ENCODE peak calls at places on chromosome 3, in ten cellular contexts. M, I, F, Z, K, W, G, R, V and X are unnamed samples.

GRCh38 chr3:188270423-188270972 is 116.5 kb downstream of the LPP start:
- DNase-seq in M (no peak), I (no peak), F (peak; percentile 41), Z (no peak), K (no peak), W (no peak), G (peak; percentile 65), R (peak; percentile 78), V (no peak), X (no peak)

GRCh38 chr3:32238816-32239637 is 547 bp downstream of the CMTM8 start:
- DNase-seq in M (peak; percentile 84), I (peak; percentile 68), F (peak; percentile 24), Z (peak; percentile 33), K (peak; percentile 54), W (peak; percentile 47), G (peak; percentile 26), R (no peak), V (no peak), X (peak; percentile 46)

GRCh38 chr3:30347679-30348216 is 258.7 kb upstream of the TGFBR2 start:
- DNase-seq in M (no peak), I (no peak), F (no peak), Z (no peak), K (no peak), W (no peak), G (no peak), R (peak; percentile 51), V (no peak), X (no peak)

GRCh38 chr3:72891053-72891855 is 3.4 kb downstream of the GXYLT2 start:
- DNase-seq in M (no peak), I (no peak), F (peak; percentile 63), Z (no peak), K (no peak), W (peak; percentile 24), G (no peak), R (peak; percentile 69), V (no peak), X (no peak)

GRCh38 chr3:108103971-108104797 is 13.4 kb upstream of the CD47 start:
- DNase-seq in M (no peak), I (no peak), F (no peak), Z (no peak), K (no peak), W (peak; percentile 18), G (no peak), R (no peak), V (no peak), X (no peak)

GRCh38 chr3:51932471-51933370 is 9.0 kb downstream of the RRP9 start:
- DNase-seq in M (no peak), I (no peak), F (peak; percentile 9), Z (no peak), K (no peak), W (no peak), G (no peak), R (no peak), V (no peak), X (no peak)

GRCh38 chr3:112778298-112779008 is 68.2 kb downstream of the CD200R1L start:
- DNase-seq in M (no peak), I (no peak), F (no peak), Z (no peak), K (no peak), W (no peak), G (no peak), R (no peak), V (no peak), X (no peak)

GRCh38 chr3:183161552-183162345 is 785 bp downstream of the LAMP3 start:
- DNase-seq in M (peak; percentile 88), I (no peak), F (no peak), Z (peak; percentile 71), K (peak; percentile 89), W (no peak), G (no peak), R (no peak), V (no peak), X (peak; percentile 33)

GRCh38 chr3:141240290-141241247 is 8.9 kb downstream of the PXYLP1 start:
- DNase-seq in M (peak; percentile 48), I (no peak), F (no peak), Z (no peak), K (no peak), W (no peak), G (no peak), R (no peak), V (no peak), X (no peak)

GRCh38 chr3:49471856-49472495 is 1.9 kb downstream of the DAG1 start:
- DNase-seq in M (no peak), I (no peak), F (no peak), Z (no peak), K (no peak), W (no peak), G (no peak), R (no peak), V (no peak), X (no peak)

GRCh38 chr3:49470714-49471420 is 800 bp downstream of the DAG1 start:
- DNase-seq in M (no peak), I (no peak), F (no peak), Z (peak; percentile 16), K (peak; percentile 38), W (no peak), G (no peak), R (peak; percentile 46), V (no peak), X (no peak)

GRCh38 chr3:49469037-49469875 is 811 bp upstream of the DAG1 start:
- DNase-seq in M (peak; percentile 90), I (peak; percentile 68), F (peak; percentile 78), Z (no peak), K (no peak), W (peak; percentile 62), G (peak; percentile 78), R (peak; percentile 86), V (peak; percentile 79), X (peak; percentile 77)

GRCh38 chr3:49466047-49466446 is 4.0 kb upstream of the DAG1 start:
- DNase-seq in M (no peak), I (no peak), F (no peak), Z (no peak), K (no peak), W (no peak), G (no peak), R (no peak), V (no peak), X (no peak)

GRCh38 chr3:49469876-49470713 is at the start of gene DAG1:
- DNase-seq in M (peak; percentile 99), I (peak; percentile 98), F (peak; percentile 98), Z (peak; percentile 98), K (peak; percentile 97), W (peak; percentile 93), G (peak; percentile 99), R (peak; percentile 96), V (peak; percentile 99), X (peak; percentile 99)
- H3K4me1 ChIP-seq in M (peaks cover 20% of the 10 kb centered on the region), I (peaks cover 70% of the 10 kb centered on the region), F (peaks cover 51% of the 10 kb centered on the region), Z (peaks cover 16% of the 10 kb centered on the region), K (peaks cover 22% of the 10 kb centered on the region), W (peaks cover 7% of the 10 kb centered on the region), G (no peaks in the 10 kb centered on the region), R (peaks cover 31% of the 10 kb centered on the region), V (peaks cover 8% of the 10 kb centered on the region), X (peaks cover 24% of the 10 kb centered on the region)

DNA sequence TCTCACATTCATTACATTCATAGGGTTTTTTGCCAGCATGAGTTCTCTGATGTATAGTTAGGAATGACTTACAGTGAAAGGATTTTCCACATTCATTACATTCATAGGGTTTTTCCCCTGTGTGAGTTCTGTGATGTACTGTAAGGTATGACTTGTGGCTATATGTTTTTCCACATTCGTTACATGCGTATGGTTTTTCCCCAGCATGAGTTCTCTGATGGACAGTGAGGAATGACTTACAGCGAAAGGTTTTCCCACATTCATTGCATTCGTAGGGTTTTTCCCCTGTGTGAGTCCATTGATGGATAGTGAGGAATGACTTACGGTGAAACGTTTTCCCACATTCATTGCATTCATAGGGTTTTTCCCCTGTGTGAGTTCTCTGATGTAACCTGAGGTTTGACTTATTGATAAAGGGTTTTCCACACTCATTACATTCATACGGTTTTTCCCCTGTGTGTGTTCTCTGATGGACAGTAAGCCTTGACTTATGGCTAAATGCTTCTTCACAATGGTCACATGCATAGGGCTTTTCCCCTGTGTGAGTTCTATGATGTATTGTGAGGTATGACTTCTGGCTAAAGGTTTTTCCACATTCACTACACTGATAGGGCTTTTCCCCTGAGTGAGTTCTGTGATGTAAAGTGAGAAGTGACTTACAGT is 47.4 kb downstream of the ZNF717 start:
- DNase-seq in M (no peak), I (no peak), F (no peak), Z (no peak), K (no peak), W (no peak), G (no peak), R (no peak), V (no peak), X (no peak)
- H3K9me3 ChIP-seq in M (peaks cover 82% of the 10 kb centered on the region), I (no peaks in the 10 kb centered on the region), F (peaks cover 3% of the 10 kb centered on the region), Z (no peaks in the 10 kb centered on the region), K (peaks cover 37% of the 10 kb centered on the region), W (no peaks in the 10 kb centered on the region), G (peaks cover 92% of the 10 kb centered on the region), R (no peaks in the 10 kb centered on the region), V (peaks cover 96% of the 10 kb centered on the region), X (peaks cover 94% of the 10 kb centered on the region)

GRCh38 chr3:114217266-114217665 is 20.1 kb downstream of the ZNF80 start:
- DNase-seq in M (no peak), I (no peak), F (no peak), Z (no peak), K (no peak), W (no peak), G (no peak), R (no peak), V (no peak), X (no peak)
- H3K4me1 ChIP-seq in M (peaks cover 7% of the 10 kb centered on the region), I (no peaks in the 10 kb centered on the region), F (no peaks in the 10 kb centered on the region), Z (peaks cover 4% of the 10 kb centered on the region), K (peaks cover 63% of the 10 kb centered on the region), W (peaks cover 3% of the 10 kb centered on the region), G (no peaks in the 10 kb centered on the region), R (peaks cover 5% of the 10 kb centered on the region), V (peaks cover 4% of the 10 kb centered on the region), X (no peaks in the 10 kb centered on the region)

GRCh38 chr3:5754602-5755001 is 567.1 kb downstream of the EDEM1 start:
- DNase-seq in M (no peak), I (no peak), F (peak; percentile 75), Z (no peak), K (no peak), W (no peak), G (no peak), R (peak; percentile 45), V (no peak), X (no peak)

GRCh38 chr3:5756443-5756842 is 568.9 kb downstream of the EDEM1 start:
- DNase-seq in M (no peak), I (no peak), F (peak; percentile 30), Z (no peak), K (no peak), W (no peak), G (no peak), R (no peak), V (no peak), X (no peak)

GRCh38 chr3:5757213-5757804 is 569.8 kb downstream of the EDEM1 start:
- DNase-seq in M (no peak), I (no peak), F (no peak), Z (no peak), K (no peak), W (no peak), G (no peak), R (no peak), V (no peak), X (no peak)

GRCh38 chr3:5762506-5762905 is 575.0 kb downstream of the EDEM1 start:
- DNase-seq in M (no peak), I (no peak), F (no peak), Z (no peak), K (no peak), W (no peak), G (no peak), R (no peak), V (no peak), X (no peak)

DNA sequence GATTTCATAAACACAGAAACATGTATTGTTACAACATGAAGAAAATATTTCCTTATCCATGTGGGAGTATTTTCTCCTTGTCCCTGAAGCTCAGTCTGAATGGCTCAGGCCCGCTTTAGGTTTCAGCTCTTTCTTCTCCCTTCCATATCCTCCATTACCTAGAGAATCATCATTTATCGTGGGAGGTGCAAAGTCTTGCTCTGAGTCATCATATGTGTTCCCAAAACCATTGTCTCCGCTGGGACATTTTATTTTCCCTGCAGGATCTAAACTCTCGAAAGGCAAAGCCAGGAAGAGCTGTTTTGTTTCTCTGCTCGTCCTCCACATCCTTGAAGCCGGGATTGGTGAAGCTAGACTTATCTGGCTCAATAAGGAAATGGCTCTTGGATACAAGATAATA is 571.2 kb downstream of the EDEM1 start:
- DNase-seq in M (no peak), I (no peak), F (no peak), Z (no peak), K (no peak), W (no peak), G (no peak), R (no peak), V (no peak), X (no peak)
- H3K9me3 ChIP-seq in M (no peaks in the 10 kb centered on the region), I (no peaks in the 10 kb centered on the region), F (no peaks in the 10 kb centered on the region), Z (no peaks in the 10 kb centered on the region), K (no peaks in the 10 kb centered on the region), W (no peaks in the 10 kb centered on the region), G (no peaks in the 10 kb centered on the region), R (no peaks in the 10 kb centered on the region), V (no peaks in the 10 kb centered on the region), X (no peaks in the 10 kb centered on the region)